ENCODE peak calls at places on chromosomes 13 and 19, in four cellular contexts. L is cardiac muscle cell; U is colonic mucosa; G is activated CD4-positive, alpha-beta T cell treated with anti-CD3 and anti-CD28 coated beads, Interleukin-2, amount 10 ng/mL, durations not matched to agents 7 days and 5 days. M is an unnamed sample.

GRCh38 chr19:10505583-10506229 is 2.5 kb upstream of the KEAP1 start:
- DNase-seq in L (peak), U (peak), G (peak), M (peak)

GRCh38 chr13:106597190-106597589 is 29.3 kb upstream of the ARGLU1 start:
- DNase-seq in L (no peak), U (no peak), G (no peak), M (no peak)

GRCh38 chr19:48627211-48627864 is 8.0 kb downstream of the SPHK2 start:
- DNase-seq in L (no peak), U (peak), G (no peak), M (no peak)

GRCh38 chr19:29121684-29122083 is 91.3 kb downstream of the UQCRFS1 start:
- DNase-seq in L (no peak), U (no peak), G (no peak), M (peak)

GRCh38 chr19:38145627-38146026 is 78.4 kb downstream of the DPF1 start:
- DNase-seq in L (no peak), U (no peak), G (no peak), M (no peak)

GRCh38 chr19:40685016-40685526 is 5.4 kb downstream of the NUMBL start:
- DNase-seq in L (no peak), U (no peak), G (no peak), M (no peak)

GRCh38 chr19:5281588-5281987 is 59.0 kb downstream of the PTPRS start:
- DNase-seq in L (no peak), U (peak), G (no peak), M (no peak)

GRCh38 chr13:98787986-98788385 is 35.5 kb upstream of the SLC15A1 start:
- DNase-seq in L (no peak), U (no peak), G (no peak), M (no peak)

GRCh38 chr13:27500806-27501534 is 50.6 kb upstream of the MTIF3 start:
- DNase-seq in L (peak), U (no peak), G (no peak), M (no peak)

GRCh38 chr19:49382639-49383038 is 5.4 kb upstream of the KASH5 start:
- DNase-seq in L (no peak), U (no peak), G (no peak), M (no peak)

GRCh38 chr13:28754698-28755545 is 36.2 kb upstream of the SLC46A3 start:
- DNase-seq in L (peak), U (peak), G (peak), M (no peak)

GRCh38 chr13:49681837-49682236 is 9.4 kb downstream of the EBPL start:
- DNase-seq in L (no peak), U (no peak), G (no peak), M (no peak)

GRCh38 chr19:4889034-4889825 is 13.5 kb downstream of the ARRDC5 start:
- DNase-seq in L (no peak), U (no peak), G (no peak), M (no peak)

GRCh38 chr19:7602935-7603497 is 7.4 kb downstream of the CAMSAP3 start:
- DNase-seq in L (no peak), U (no peak), G (no peak), M (no peak)

GRCh38 chr13:103250071-103250470 is 183.9 kb upstream of the SLC10A2 start:
- DNase-seq in L (no peak), U (no peak), G (no peak), M (no peak)

GRCh38 chr19:48367855-48368254 is 3.7 kb downstream of the SYNGR4 start:
- DNase-seq in L (no peak), U (no peak), G (no peak), M (no peak)

GRCh38 chr19:33665776-33666175 is 44.0 kb downstream of the CHST8 start:
- DNase-seq in L (no peak), U (no peak), G (no peak), M (no peak)

GRCh38 chr13:50230365-50230978 is 215.2 kb downstream of the KCNRG start:
- DNase-seq in L (no peak), U (no peak), G (no peak), M (no peak)

GRCh38 chr19:13640611-13641010 is 123.7 kb upstream of the MRI1 start:
- DNase-seq in L (no peak), U (no peak), G (no peak), M (no peak)

GRCh38 chr19:35357867-35358573 is at the start of gene FFAR3:
- DNase-seq in L (no peak), U (no peak), G (no peak), M (no peak)

GRCh38 chr19:15633122-15633521 is 7.6 kb upstream of the CYP4F3 start:
- DNase-seq in L (no peak), U (no peak), G (no peak), M (no peak)

GRCh38 chr19:46082728-46083050 is 41.8 kb downstream of the IGFL3 start:
- DNase-seq in L (no peak), U (no peak), G (no peak), M (no peak)

GRCh38 chr19:1315470-1316166 is 29.9 kb downstream of the EFNA2 start:
- DNase-seq in L (peak), U (peak), G (peak), M (no peak)

GRCh38 chr19:30669329-30670010 is 297.3 kb downstream of the ZNF536 start:
- DNase-seq in L (peak), U (peak), G (peak), M (peak)

GRCh38 chr19:34337747-34338146 is 27.2 kb upstream of the GPI start:
- DNase-seq in L (no peak), U (no peak), G (no peak), M (no peak)

GRCh38 chr13:82800391-82800790 is 1081.9 kb downstream of the SLITRK1 start:
- DNase-seq in L (no peak), U (no peak), G (no peak), M (no peak)

GRCh38 chr13:30371649-30372265 is 50.5 kb upstream of the UBE2L5 start:
- DNase-seq in L (no peak), U (peak), G (peak), M (no peak)

GRCh38 chr19:39843919-39844793 is 2.0 kb downstream of the FBL start:
- DNase-seq in L (peak), U (no peak), G (peak), M (no peak)

M was measured in neural crest cell.